ENCODE peak calls at places on chromosomes 2 and 18, in seven cellular contexts. X is WTC11, H is K562, T is HCT116, M is GM12878, Q is HEK293T, Z is H1. I is an unnamed sample.

GRCh38 chr2:50546790-50547189 is 485.1 kb downstream of the NRXN1 start:
- DNase-seq in X (no peak), H (no peak), T (no peak), M (no peak), Q (no peak), Z (no peak), I (no peak)

GRCh38 chr2:141015339-141016047 is 1115.3 kb downstream of the LRP1B start:
- DNase-seq in X (peak), H (no peak), T (no peak), M (no peak), Q (no peak), Z (no peak), I (no peak)

GRCh38 chr2:86094229-86094628 is 11.5 kb downstream of the POLR1A start:
- DNase-seq in X (no peak), H (no peak), T (no peak), M (no peak), Q (no peak), Z (no peak), I (no peak)

GRCh38 chr2:128422571-128422970 is 103.9 kb upstream of the HS6ST1 start:
- DNase-seq in X (no peak), H (no peak), T (no peak), M (no peak), Q (no peak), Z (no peak), I (no peak)

GRCh38 chr2:158266106-158266505 is 164.4 kb downstream of the UPP2 start:
- DNase-seq in X (no peak), H (no peak), T (no peak), M (no peak), Q (no peak), Z (no peak), I (no peak)

GRCh38 chr2:25252291-25253152 is 84.1 kb upstream of the POMC start:
- DNase-seq in X (peak), H (peak), T (no peak), M (no peak), Q (no peak), Z (peak), I (peak)

GRCh38 chr2:95058989-95059601 is 33.6 kb downstream of the MAL start:
- DNase-seq in X (no peak), H (no peak), T (no peak), M (no peak), Q (no peak), Z (no peak), I (no peak)

GRCh38 chr2:1675633-1676032 is 68.7 kb downstream of the PXDN start:
- DNase-seq in X (no peak), H (no peak), T (peak), M (no peak), Q (no peak), Z (no peak), I (no peak)

GRCh38 chr2:67018318-67018717 is 378.8 kb upstream of the ETAA1 start:
- DNase-seq in X (no peak), H (no peak), T (no peak), M (no peak), Q (no peak), Z (no peak), I (no peak)

GRCh38 chr2:58101500-58101899 is 54.9 kb downstream of the VRK2 start:
- DNase-seq in X (no peak), H (no peak), T (no peak), M (no peak), Q (no peak), Z (no peak), I (no peak)

GRCh38 chr2:142176941-142177340 is 46.1 kb upstream of the LRP1B start:
- DNase-seq in X (no peak), H (no peak), T (no peak), M (no peak), Q (no peak), Z (no peak), I (no peak)

GRCh38 chr2:143231257-143231650 is 102.0 kb downstream of the ARHGAP15 start:
- DNase-seq in X (no peak), H (no peak), T (no peak), M (no peak), Q (no peak), Z (no peak), I (no peak)

GRCh38 chr18:43789234-43790000 is 512.1 kb upstream of the SYT4 start:
- DNase-seq in X (no peak), H (no peak), T (no peak), M (no peak), Q (no peak), Z (no peak), I (no peak)

GRCh38 chr2:96527052-96527964 is 9.2 kb upstream of the ARID5A start:
- DNase-seq in X (peak), H (no peak), T (no peak), M (no peak), Q (no peak), Z (no peak), I (no peak)

GRCh38 chr2:98508690-98509054 is 64.0 kb downstream of the INPP4A start:
- DNase-seq in X (no peak), H (peak), T (no peak), M (no peak), Q (no peak), Z (no peak), I (no peak)

GRCh38 chr2:47309952-47310800 is 92.8 kb upstream of the MSH2 start:
- DNase-seq in X (no peak), H (peak), T (no peak), M (peak), Q (no peak), Z (no peak), I (peak)

GRCh38 chr18:76943542-76944339 is 121.4 kb downstream of the ZNF236 start:
- DNase-seq in X (no peak), H (no peak), T (no peak), M (no peak), Q (no peak), Z (no peak), I (no peak)

GRCh38 chr2:54360055-54360792 is 95.9 kb upstream of the SPTBN1 start:
- DNase-seq in X (no peak), H (no peak), T (no peak), M (no peak), Q (peak), Z (no peak), I (no peak)

GRCh38 chr2:36615214-36615613 is 17.2 kb upstream of the FEZ2 start:
- DNase-seq in X (no peak), H (peak), T (no peak), M (no peak), Q (no peak), Z (no peak), I (no peak)

GRCh38 chr2:142165790-142166189 is 35.0 kb upstream of the LRP1B start:
- DNase-seq in X (peak), H (no peak), T (peak), M (peak), Q (peak), Z (no peak), I (peak)

GRCh38 chr2:135694711-135695110 is 46.9 kb upstream of the UBXN4 start:
- DNase-seq in X (no peak), H (no peak), T (no peak), M (no peak), Q (no peak), Z (no peak), I (no peak)

GRCh38 chr2:133809485-133809884 is 241.2 kb upstream of the NCKAP5 start:
- DNase-seq in X (no peak), H (no peak), T (no peak), M (no peak), Q (no peak), Z (no peak), I (no peak)

GRCh38 chr2:224982910-224983688 is 59.2 kb downstream of the DOCK10 start:
- DNase-seq in X (no peak), H (no peak), T (no peak), M (peak), Q (no peak), Z (no peak), I (no peak)

GRCh38 chr2:224934542-224935188 is 107.6 kb downstream of the DOCK10 start:
- DNase-seq in X (no peak), H (no peak), T (no peak), M (no peak), Q (no peak), Z (no peak), I (no peak)

GRCh38 chr2:88669371-88670214 is 21.9 kb upstream of the RPIA start:
- DNase-seq in X (peak), H (peak), T (peak), M (peak), Q (peak), Z (no peak), I (peak)
- TF ChIP-seq SP1 in X (no peak), H (no peak), T (no peak), M (no peak), Q (no peak), Z (no peak), I (no peak)

DNA sequence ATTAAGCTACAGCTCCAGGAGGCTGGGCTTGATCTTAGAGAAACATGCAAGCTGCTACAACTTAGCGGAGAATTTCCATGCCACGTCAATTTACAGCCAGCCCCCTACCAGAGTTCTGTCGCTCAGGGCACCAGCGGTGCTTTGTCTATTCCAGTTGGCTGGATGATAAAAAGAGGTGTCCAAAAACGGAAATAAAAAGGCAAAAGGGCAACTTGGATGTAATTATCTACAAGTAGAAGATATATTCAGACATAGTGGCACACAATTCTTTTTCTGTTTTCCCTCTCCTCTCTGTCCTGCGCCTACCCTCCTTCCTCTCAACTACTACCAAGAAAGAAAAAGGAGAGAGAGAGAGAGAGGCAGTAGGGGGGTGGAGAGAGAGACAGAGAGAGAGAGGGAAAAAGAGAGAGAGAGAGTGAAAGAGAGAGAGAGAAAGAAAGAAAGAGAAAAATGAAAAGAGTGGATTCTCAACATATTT is 363 bp upstream of the RFTN2 start:
- DNase-seq in X (peak), H (peak), T (no peak), M (no peak), Q (peak), Z (no peak), I (no peak)
- TF ChIP-seq SP1 in X (no peak), H (no peak), T (no peak), M (no peak), Q (no peak), Z (no peak), I (no peak)

GRCh38 chr2:130837175-130837810 is 579 bp downstream of the ARHGEF4 start:
- DNase-seq in X (no peak), H (no peak), T (no peak), M (no peak), Q (no peak), Z (no peak), I (no peak)

GRCh38 chr2:130835766-130836015 is 1.0 kb upstream of the ARHGEF4 start:
- DNase-seq in X (no peak), H (no peak), T (no peak), M (no peak), Q (no peak), Z (no peak), I (no peak)

GRCh38 chr2:130834923-130835765 is 1.6 kb upstream of the ARHGEF4 start:
- DNase-seq in X (no peak), H (no peak), T (no peak), M (no peak), Q (no peak), Z (no peak), I (no peak)

GRCh38 chr2:130837811-130838565 is 1.3 kb downstream of the ARHGEF4 start:
- DNase-seq in X (no peak), H (no peak), T (no peak), M (no peak), Q (no peak), Z (no peak), I (no peak)

GRCh38 chr2:130836501-130837174 is at the start of gene ARHGEF4:
- DNase-seq in X (peak), H (peak), T (peak), M (no peak), Q (peak), Z (no peak), I (no peak)
- TF ChIP-seq SP1 in X (peak), H (no peak), T (no peak), M (no peak), Q (no peak), Z (no peak), I (no peak)

GRCh38 chr2:88210132-88211004 is 40.2 kb downstream of the THNSL2 start:
- DNase-seq in X (no peak), H (no peak), T (no peak), M (no peak), Q (no peak), Z (no peak), I (peak)

GRCh38 chr2:88214631-88215030 is 44.5 kb downstream of the THNSL2 start:
- DNase-seq in X (no peak), H (no peak), T (no peak), M (no peak), Q (no peak), Z (no peak), I (no peak)

GRCh38 chr2:88211809-88212154 is 41.6 kb downstream of the THNSL2 start:
- DNase-seq in X (no peak), H (no peak), T (no peak), M (no peak), Q (no peak), Z (no peak), I (no peak)

GRCh38 chr2:88211005-88211808 is 41.1 kb downstream of the THNSL2 start:
- DNase-seq in X (no peak), H (no peak), T (no peak), M (no peak), Q (no peak), Z (no peak), I (no peak)

GRCh38 chr2:88212251-88212790 is 42.2 kb downstream of the THNSL2 start:
- DNase-seq in X (peak), H (peak), T (peak), M (no peak), Q (peak), Z (no peak), I (peak)
- TF ChIP-seq SP1 in X (no peak), H (no peak), T (no peak), M (no peak), Q (no peak), Z (no peak), I (no peak)

GRCh38 chr2:19674051-19675002 is 227.5 kb downstream of the TTC32 start:
- DNase-seq in X (no peak), H (no peak), T (no peak), M (no peak), Q (no peak), Z (no peak), I (no peak)
- TF ChIP-seq SP1 in X (no peak), H (no peak), T (no peak), M (no peak), Q (no peak), Z (no peak), I (no peak)

GRCh38 chr2:81263989-81264388 is 959.4 kb upstream of the LRRTM1 start:
- DNase-seq in X (no peak), H (no peak), T (no peak), M (no peak), Q (no peak), Z (no peak), I (no peak)

GRCh38 chr2:81266106-81266505 is 961.6 kb upstream of the LRRTM1 start:
- DNase-seq in X (peak), H (peak), T (peak), M (no peak), Q (no peak), Z (no peak), I (peak)

DNA sequence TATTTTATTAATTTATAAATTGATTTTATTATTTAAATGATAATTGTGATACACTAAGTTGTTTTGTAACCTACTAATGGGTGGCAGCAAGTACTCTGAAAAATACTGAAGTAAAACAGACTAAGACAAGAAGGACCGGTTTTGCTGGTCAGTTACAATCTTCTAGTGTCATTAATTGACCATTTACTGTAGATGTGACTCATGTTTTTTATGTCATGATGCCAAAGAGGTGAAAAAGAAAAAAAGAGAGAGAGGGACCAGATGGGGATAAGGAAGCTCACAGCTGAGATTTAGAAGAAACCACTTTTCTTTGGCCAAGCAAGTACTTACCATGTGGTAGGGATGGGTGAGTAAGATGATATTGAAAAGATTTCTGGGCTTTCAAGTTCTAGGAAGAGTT is 955.8 kb upstream of the LRRTM1 start:
- DNase-seq in X (no peak), H (no peak), T (peak), M (no peak), Q (no peak), Z (no peak), I (no peak)
- TF ChIP-seq SP1 in X (no peak), H (no peak), T (peak), M (no peak), Q (no peak), Z (no peak), I (no peak)

DNA sequence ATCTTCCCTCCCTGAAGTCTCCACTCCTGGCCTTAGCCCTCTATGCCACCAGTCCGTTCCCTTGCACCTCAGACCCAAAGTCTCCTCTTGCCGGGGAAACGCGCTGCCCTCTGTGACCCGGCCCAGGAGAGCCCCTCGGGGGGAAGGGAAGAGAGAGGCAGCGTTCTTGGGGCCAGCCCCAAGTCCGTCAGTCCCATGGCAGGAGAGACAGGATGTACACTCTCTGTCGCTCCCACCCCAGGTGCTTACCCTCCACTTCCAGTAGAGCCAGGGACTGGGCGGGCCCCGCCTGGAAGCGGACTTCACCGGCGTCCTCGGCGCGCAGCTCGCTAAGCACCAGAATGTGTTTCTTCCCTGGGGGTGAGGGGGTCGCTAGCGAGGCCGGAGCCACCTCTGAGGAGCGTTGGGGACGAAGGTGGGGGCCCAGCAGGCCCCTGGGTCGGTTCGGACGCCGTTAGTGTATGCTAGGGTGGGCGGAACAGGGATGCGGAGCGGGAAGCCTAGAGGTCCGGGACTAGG is 8.1 kb downstream of the TMEM198 start:
- DNase-seq in X (no peak), H (no peak), T (no peak), M (no peak), Q (no peak), Z (no peak), I (no peak)
- TF ChIP-seq SP1 in X (no peak), H (no peak), T (no peak), M (no peak), Q (no peak), Z (no peak), I (no peak)

I was measured in HepG2.